ENCODE peak calls at places on chromosomes 13 and 19, in nine cellular contexts. T is HCT116, I is upper lobe of right lung, O is left lung, U is GM23338, R is prostate gland, S is ovary, J is endothelial cell of umbilical vein, N is colonic mucosa. K is an unnamed sample. For H3K4me1, the result is how much of the 10 kb centered on the place peaks cover.

GRCh38 chr13:74452881-74453280 is 318.7 kb upstream of the KLF12 start:
- DNase-seq in J (no peak), N (no peak), I (no peak), O (no peak), U (no peak), R (no peak), T (no peak), S (no peak), K (no peak)

GRCh38 chr19:48963371-48964204 is 1.5 kb upstream of the FTL start:
- DNase-seq in R (peak), T (no peak), O (peak), N (peak), I (peak), S (peak), J (peak), U (peak), K (peak)

GRCh38 chr13:43388282-43389034 is 365.1 kb downstream of the DNAJC15 start:
- DNase-seq in O (no peak), U (no peak), T (peak), J (no peak), N (no peak), S (no peak), R (no peak), I (no peak), K (peak)

GRCh38 chr13:21010621-21011020 is 50.8 kb downstream of the LATS2 start:
- DNase-seq in U (peak), J (no peak), S (no peak), N (no peak), R (no peak), T (no peak), I (no peak), O (no peak), K (no peak)

GRCh38 chr19:40804783-40805242 is 5.8 kb downstream of the EGLN2 start:
- DNase-seq in J (no peak), I (peak), S (no peak), N (peak), R (peak), U (no peak), T (no peak), O (no peak), K (no peak)

GRCh38 chr19:32647361-32647760 is 27.6 kb downstream of the ANKRD27 start:
- DNase-seq in R (no peak), U (no peak), J (no peak), S (no peak), N (no peak), I (no peak), O (no peak), T (no peak), K (no peak)

GRCh38 chr19:38250821-38251563 is 5.2 kb downstream of the PPP1R14A start:
- DNase-seq in O (no peak), T (no peak), U (peak), R (no peak), I (peak), J (no peak), S (peak), N (peak), K (no peak)

GRCh38 chr13:76271728-76272232 is 614.4 kb downstream of the KCTD12 start:
- DNase-seq in U (no peak), J (no peak), T (no peak), I (no peak), S (no peak), N (no peak), O (no peak), R (no peak), K (peak)

GRCh38 chr13:30798776-30799625 is 63.7 kb downstream of the ALOX5AP start:
- DNase-seq in S (peak), R (no peak), N (no peak), U (peak), J (peak), I (no peak), T (no peak), O (no peak), K (no peak)

DNA sequence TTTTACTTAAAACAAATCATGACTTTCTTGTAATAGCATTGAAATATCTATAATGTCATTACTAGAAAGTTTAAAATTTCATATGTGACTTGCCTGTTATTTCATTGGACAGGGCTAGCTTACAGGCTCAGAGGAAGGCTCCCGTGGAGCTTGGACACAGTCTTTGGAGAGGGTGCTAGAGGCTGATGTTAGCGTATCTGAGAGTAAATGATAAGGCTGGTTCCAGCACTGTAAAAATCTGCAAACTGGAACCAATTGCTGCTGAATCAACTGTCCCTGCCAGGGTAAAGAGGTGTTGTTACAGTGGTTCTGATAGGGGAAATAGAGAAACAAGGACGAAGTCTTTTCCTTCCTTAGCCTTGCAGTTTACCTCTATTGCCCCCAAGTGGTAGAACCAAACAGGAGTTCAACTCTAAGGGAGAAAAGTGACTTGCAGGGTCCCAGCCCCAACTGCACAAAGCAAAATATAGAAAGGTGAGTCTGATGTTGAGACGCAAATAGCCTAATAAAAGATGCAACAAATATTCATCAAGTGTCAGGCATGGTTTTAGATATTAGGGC is 901.7 kb downstream of the DIAPH3 start:
- DNase-seq in N (no peak), O (no peak), S (no peak), R (no peak), U (peak), J (peak), I (no peak), T (no peak), K (no peak)
- TF ChIP-seq CTCF in N (no peak), O (no peak), S (no peak), R (no peak), U (peak), J (no peak), I (peak), T (no peak), K (peak)

DNA sequence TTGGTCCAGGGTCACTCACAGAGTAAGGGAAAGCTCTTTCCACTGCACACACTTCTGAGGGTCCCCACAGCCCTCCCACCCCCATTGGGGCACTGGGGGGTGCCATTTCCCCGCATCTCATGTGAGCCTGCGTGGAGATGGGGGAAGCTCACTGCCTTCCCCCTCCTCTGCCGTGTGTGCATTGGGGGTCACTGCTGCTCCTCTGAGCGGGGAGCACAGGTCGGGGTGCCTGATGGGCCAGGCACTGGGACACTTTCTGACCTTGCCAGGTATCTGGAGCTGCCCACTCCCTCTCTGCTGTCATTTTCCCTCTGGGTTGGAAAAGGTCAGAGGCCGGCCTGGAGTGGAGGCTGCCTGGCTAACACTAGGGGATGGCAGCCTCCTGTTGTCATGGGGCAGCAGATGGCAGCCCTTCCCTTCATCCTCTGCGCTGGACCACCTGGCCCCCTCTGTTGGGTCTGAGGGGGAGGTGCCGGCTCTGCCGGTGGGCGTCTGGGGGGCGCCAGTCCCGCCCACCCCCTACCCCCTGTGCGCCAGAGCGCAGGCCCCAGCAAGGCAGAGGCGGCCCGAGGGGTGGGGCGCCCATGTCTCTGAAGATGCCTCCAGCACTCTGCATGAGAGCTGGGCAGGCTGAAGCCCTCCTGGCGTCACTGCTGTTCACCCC is 9.1 kb downstream of the SSBP4 start:
- DNase-seq in S (peak), I (no peak), R (no peak), O (no peak), J (no peak), T (no peak), U (no peak), N (no peak), K (no peak)
- H3K4me1 ChIP-seq in S (under half), I (under half), R (under half), O (under half), J (under half), T (under half), U (under half), N (under half), K (under half)

GRCh38 chr13:46487748-46488147 is 65.2 kb upstream of the LRCH1 start:
- DNase-seq in S (no peak), R (no peak), N (no peak), O (no peak), U (no peak), J (no peak), T (no peak), I (no peak), K (no peak)

GRCh38 chr13:46490129-46490528 is 62.8 kb upstream of the LRCH1 start:
- DNase-seq in T (no peak), R (no peak), I (no peak), N (no peak), O (no peak), S (no peak), U (no peak), J (no peak), K (no peak)

GRCh38 chr13:46491641-46492040 is 61.3 kb upstream of the LRCH1 start:
- DNase-seq in U (no peak), T (no peak), R (no peak), S (no peak), O (no peak), J (no peak), N (no peak), I (no peak), K (no peak)

GRCh38 chr13:46486270-46486669 is 66.7 kb upstream of the LRCH1 start:
- DNase-seq in I (no peak), J (no peak), S (no peak), N (no peak), U (no peak), T (no peak), R (no peak), O (no peak), K (no peak)

DNA sequence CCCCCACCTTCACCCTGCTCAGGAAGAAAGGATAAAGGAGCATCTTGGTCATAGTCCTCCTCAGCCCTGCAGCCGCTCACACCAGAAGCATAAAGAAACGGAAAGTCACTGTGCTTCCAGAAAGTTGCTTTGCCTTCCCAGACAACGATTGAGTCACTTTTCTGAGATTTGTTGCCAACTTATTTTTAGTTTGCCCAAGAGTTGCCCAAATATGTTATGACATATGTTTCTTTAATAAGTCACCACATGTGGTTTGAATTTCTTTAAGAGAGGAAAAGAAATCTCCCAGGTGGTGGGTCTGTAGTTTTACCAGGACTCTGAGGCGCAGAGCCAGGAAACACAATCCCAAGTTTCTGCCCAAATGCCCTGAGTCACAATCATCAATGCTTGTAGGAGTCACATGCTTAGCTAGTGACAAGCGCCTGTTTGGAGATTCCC is 63.4 kb upstream of the LRCH1 start:
- DNase-seq in I (no peak), R (no peak), J (no peak), N (no peak), T (no peak), O (no peak), S (no peak), U (no peak), K (peak)
- H3K27ac ChIP-seq in I (no peak), R (no peak), J (no peak), N (no peak), T (no peak), O (no peak), S (no peak), U (no peak), K (no peak)

GRCh38 chr19:11141937-11142527 is 13.6 kb downstream of the SPC24 start:
- DNase-seq in I (peak), S (peak), N (no peak), R (no peak), T (no peak), U (no peak), J (no peak), O (peak), K (no peak)
- TF ChIP-seq CTCF in I (peak), S (no peak), N (no peak), R (no peak), T (no peak), U (peak), J (no peak), O (no peak), K (no peak)

GRCh38 chr19:29674374-29675119 is 9.3 kb downstream of the PLEKHF1 start:
- DNase-seq in T (no peak), O (no peak), J (no peak), I (peak), U (no peak), S (no peak), N (no peak), R (no peak), K (no peak)
- H3K4me1 ChIP-seq in T (under half), O (under half), J (under half), I (half or more), U (under half), S (under half), N (under half), R (half or more), K (under half)

GRCh38 chr19:44747739-44748425 is 626 bp upstream of the BCL3 start:
- DNase-seq in R (no peak), I (peak), O (peak), J (peak), N (peak), S (peak), T (no peak), U (peak), K (peak)

GRCh38 chr19:44745386-44745831 is 3.1 kb upstream of the BCL3 start:
- DNase-seq in U (peak), T (peak), I (peak), R (peak), O (peak), N (peak), J (no peak), S (peak), K (peak)

GRCh38 chr19:44745887-44746600 is 2.5 kb upstream of the BCL3 start:
- DNase-seq in J (no peak), T (no peak), S (no peak), N (peak), U (no peak), I (no peak), O (no peak), R (no peak), K (no peak)

GRCh38 chr19:44746946-44747738 is 1.4 kb upstream of the BCL3 start:
- DNase-seq in J (peak), I (peak), N (peak), U (peak), R (peak), S (peak), T (peak), O (peak), K (peak)

GRCh38 chr19:44746616-44746945 is 1.9 kb upstream of the BCL3 start:
- DNase-seq in U (no peak), N (peak), R (no peak), I (no peak), J (no peak), S (peak), T (no peak), O (no peak), K (no peak)
- H3K27ac ChIP-seq in U (no peak), N (peak), R (peak), I (peak), J (peak), S (peak), T (peak), O (peak), K (peak)

GRCh38 chr19:16899566-16900075 is 10.8 kb downstream of the F2RL3 start:
- DNase-seq in O (no peak), T (peak), I (no peak), S (no peak), U (peak), J (peak), N (peak), R (no peak), K (no peak)
- TF ChIP-seq CTCF in O (peak), T (peak), I (peak), S (peak), U (peak), J (peak), N (peak), R (no peak), K (peak)

K was measured in foreskin keratinocyte.